ENCODE peak calls at places on chromosomes 12 and 14, in five cellular contexts. One of them, this sample, is unnamed. For H3K36me3, the result is how much of the 10 kb centered on the place peaks cover.

GRCh38 chr14:92930737-92931602 is 8.0 kb downstream of the CHGA start:
- DNase-seq in mammary epithelial cell: peak
- DNase-seq in tibial artery: no peak
- DNase-seq in GM23248: peak
- DNase-seq in transverse colon: no peak
- DNase-seq in this sample: no peak

GRCh38 chr14:26444745-26445144 is 153.1 kb downstream of the NOVA1 start:
- DNase-seq in GM23248: peak
- DNase-seq in tibial artery: no peak
- DNase-seq in transverse colon: no peak
- DNase-seq in mammary epithelial cell: no peak
- DNase-seq in this sample: peak

GRCh38 chr12:55933158-55933798 is 2.3 kb downstream of the DGKA start:
- DNase-seq in GM23248: peak
- DNase-seq in tibial artery: no peak
- DNase-seq in transverse colon: peak
- DNase-seq in mammary epithelial cell: peak
- DNase-seq in this sample: no peak

GRCh38 chr14:94380225-94381148 is 7.9 kb downstream of the SERPINA1 start:
- DNase-seq in tibial artery: no peak
- DNase-seq in transverse colon: no peak
- DNase-seq in mammary epithelial cell: no peak
- DNase-seq in GM23248: no peak
- DNase-seq in this sample: no peak

GRCh38 chr14:51828017-51828797 is 32.2 kb upstream of the GNG2 start:
- DNase-seq in mammary epithelial cell: peak
- DNase-seq in transverse colon: peak
- DNase-seq in GM23248: peak
- DNase-seq in tibial artery: no peak
- DNase-seq in this sample: peak

GRCh38 chr12:49538740-49539403 is at the start of gene KCNH3:
- DNase-seq in tibial artery: peak
- DNase-seq in transverse colon: peak
- DNase-seq in mammary epithelial cell: peak
- DNase-seq in GM23248: peak
- DNase-seq in this sample: peak

GRCh38 chr12:75978677-75979076 is 52.9 kb downstream of the PHLDA1 start:
- DNase-seq in tibial artery: no peak
- DNase-seq in mammary epithelial cell: no peak
- DNase-seq in transverse colon: no peak
- DNase-seq in GM23248: no peak
- DNase-seq in this sample: no peak

GRCh38 chr12:58529114-58529665 is 391.1 kb downstream of the LRIG3 start:
- DNase-seq in tibial artery: no peak
- DNase-seq in transverse colon: no peak
- DNase-seq in GM23248: peak
- DNase-seq in mammary epithelial cell: peak
- DNase-seq in this sample: no peak

GRCh38 chr12:91180162-91180561 is 2.5 kb downstream of the DCN start:
- DNase-seq in tibial artery: no peak
- DNase-seq in transverse colon: no peak
- DNase-seq in mammary epithelial cell: no peak
- DNase-seq in GM23248: peak
- DNase-seq in this sample: no peak

GRCh38 chr12:103986823-103987222 is 21.2 kb downstream of the TDG start:
- DNase-seq in transverse colon: no peak
- DNase-seq in mammary epithelial cell: no peak
- DNase-seq in GM23248: peak
- DNase-seq in tibial artery: no peak
- DNase-seq in this sample: no peak

GRCh38 chr12:63362801-63363200 is 211.8 kb upstream of the AVPR1A start:
- DNase-seq in GM23248: no peak
- DNase-seq in transverse colon: no peak
- DNase-seq in mammary epithelial cell: peak
- DNase-seq in tibial artery: no peak
- DNase-seq in this sample: no peak

GRCh38 chr14:50497351-50497750 is 35.0 kb downstream of the MAP4K5 start:
- DNase-seq in mammary epithelial cell: no peak
- DNase-seq in transverse colon: no peak
- DNase-seq in tibial artery: no peak
- DNase-seq in GM23248: no peak
- DNase-seq in this sample: no peak

GRCh38 chr12:72271401-72271740 is 799 bp upstream of the TRHDE start:
- DNase-seq in mammary epithelial cell: no peak
- DNase-seq in tibial artery: no peak
- DNase-seq in GM23248: peak
- DNase-seq in transverse colon: no peak
- DNase-seq in this sample: peak

GRCh38 chr12:28563286-28563685 is 373.0 kb downstream of the CCDC91 start:
- DNase-seq in transverse colon: no peak
- DNase-seq in tibial artery: no peak
- DNase-seq in GM23248: peak
- DNase-seq in mammary epithelial cell: no peak
- DNase-seq in this sample: no peak

GRCh38 chr12:44504799-44505198 is 371.3 kb downstream of the NELL2 start:
- DNase-seq in GM23248: no peak
- DNase-seq in transverse colon: no peak
- DNase-seq in mammary epithelial cell: no peak
- DNase-seq in tibial artery: no peak
- DNase-seq in this sample: no peak

DNA sequence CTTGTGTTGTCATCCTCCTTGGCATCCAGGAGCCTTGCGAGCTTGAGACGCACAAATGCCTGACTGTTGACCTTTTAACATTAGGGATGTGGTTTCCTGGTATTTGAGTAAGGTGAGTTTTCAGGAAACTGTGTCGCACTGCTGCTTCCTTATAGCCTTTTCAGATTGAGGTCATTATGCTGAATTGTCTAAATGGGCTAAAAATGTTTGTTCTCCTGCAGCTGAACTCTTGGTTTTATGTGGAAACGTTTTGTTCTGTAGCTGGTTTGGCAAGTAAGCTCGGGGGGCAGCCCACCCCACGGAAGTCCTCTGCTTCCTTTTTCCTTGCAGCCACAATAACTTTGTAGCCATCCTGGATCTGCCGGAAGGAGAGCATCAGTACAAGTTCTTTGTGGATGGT is 5.7 kb downstream of the PRKAB1 start:
- DNase-seq in GM23248: no peak
- DNase-seq in transverse colon: peak
- DNase-seq in tibial artery: no peak
- DNase-seq in mammary epithelial cell: no peak
- DNase-seq in this sample: no peak
- H3K36me3 ChIP-seq in GM23248: under half
- H3K36me3 ChIP-seq in transverse colon: under half
- H3K36me3 ChIP-seq in tibial artery: half or more
- H3K36me3 ChIP-seq in mammary epithelial cell: under half
- H3K36me3 ChIP-seq in this sample: half or more

GRCh38 chr14:22835505-22835904 is 880 bp upstream of the MMP14 start:
- DNase-seq in GM23248: no peak
- DNase-seq in transverse colon: no peak
- DNase-seq in mammary epithelial cell: no peak
- DNase-seq in tibial artery: no peak
- DNase-seq in this sample: no peak
- H3K4me3 ChIP-seq in GM23248: no peak
- H3K4me3 ChIP-seq in transverse colon: no peak
- H3K4me3 ChIP-seq in mammary epithelial cell: no peak
- H3K4me3 ChIP-seq in tibial artery: no peak
- H3K4me3 ChIP-seq in this sample: no peak

GRCh38 chr12:105271364-105271763 is 35.4 kb upstream of the APPL2 start:
- DNase-seq in mammary epithelial cell: no peak
- DNase-seq in tibial artery: no peak
- DNase-seq in transverse colon: no peak
- DNase-seq in GM23248: no peak
- DNase-seq in this sample: no peak

GRCh38 chr12:105274571-105274970 is 38.6 kb upstream of the APPL2 start:
- DNase-seq in mammary epithelial cell: no peak
- DNase-seq in GM23248: no peak
- DNase-seq in tibial artery: no peak
- DNase-seq in transverse colon: no peak
- DNase-seq in this sample: no peak

GRCh38 chr12:105272814-105273416 is 36.9 kb upstream of the APPL2 start:
- DNase-seq in tibial artery: no peak
- DNase-seq in GM23248: no peak
- DNase-seq in transverse colon: no peak
- DNase-seq in mammary epithelial cell: no peak
- DNase-seq in this sample: no peak

GRCh38 chr12:105272152-105272551 is 36.2 kb upstream of the APPL2 start:
- DNase-seq in mammary epithelial cell: no peak
- DNase-seq in transverse colon: no peak
- DNase-seq in tibial artery: no peak
- DNase-seq in GM23248: no peak
- DNase-seq in this sample: peak

DNA sequence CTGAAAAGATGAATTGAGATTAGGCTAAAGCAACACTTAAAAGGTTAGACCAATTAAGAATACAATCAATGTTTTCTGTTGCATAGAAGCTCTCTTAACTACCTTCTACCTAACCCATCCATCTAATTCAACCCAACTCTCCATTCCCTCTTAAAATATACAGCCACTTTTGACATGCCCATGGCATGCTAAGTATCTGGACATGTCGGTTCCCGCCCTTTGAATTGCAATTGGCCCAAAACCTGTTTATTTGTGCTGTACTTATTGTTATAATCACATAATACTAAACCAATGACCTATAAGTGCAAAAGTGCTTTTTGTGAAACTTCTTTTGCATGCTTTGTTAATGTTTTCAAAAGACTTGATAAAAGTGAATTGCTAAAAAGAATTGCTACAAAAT is 37.6 kb upstream of the APPL2 start:
- DNase-seq in mammary epithelial cell: no peak
- DNase-seq in GM23248: no peak
- DNase-seq in transverse colon: no peak
- DNase-seq in tibial artery: no peak
- DNase-seq in this sample: no peak
- H3K36me3 ChIP-seq in mammary epithelial cell: under half
- H3K36me3 ChIP-seq in GM23248: under half
- H3K36me3 ChIP-seq in transverse colon: under half
- H3K36me3 ChIP-seq in tibial artery: under half
- H3K36me3 ChIP-seq in this sample: under half

GRCh38 chr14:102779574-102780315 is 2.5 kb downstream of the TRAF3 start:
- DNase-seq in transverse colon: no peak
- DNase-seq in mammary epithelial cell: no peak
- DNase-seq in GM23248: no peak
- DNase-seq in tibial artery: no peak
- DNase-seq in this sample: no peak
- H3K4me3 ChIP-seq in transverse colon: no peak
- H3K4me3 ChIP-seq in mammary epithelial cell: no peak
- H3K4me3 ChIP-seq in GM23248: peak
- H3K4me3 ChIP-seq in tibial artery: no peak
- H3K4me3 ChIP-seq in this sample: no peak

GRCh38 chr12:13152756-13153155 is 43.8 kb upstream of the EMP1 start:
- DNase-seq in tibial artery: no peak
- DNase-seq in GM23248: no peak
- DNase-seq in transverse colon: no peak
- DNase-seq in mammary epithelial cell: no peak
- DNase-seq in this sample: no peak

GRCh38 chr12:13152281-13152680 is 44.2 kb upstream of the EMP1 start:
- DNase-seq in GM23248: peak
- DNase-seq in tibial artery: peak
- DNase-seq in mammary epithelial cell: no peak
- DNase-seq in transverse colon: no peak
- DNase-seq in this sample: no peak

GRCh38 chr12:13153180-13153579 is 43.3 kb upstream of the EMP1 start:
- DNase-seq in transverse colon: no peak
- DNase-seq in tibial artery: no peak
- DNase-seq in GM23248: no peak
- DNase-seq in mammary epithelial cell: no peak
- DNase-seq in this sample: no peak

GRCh38 chr12:13154851-13155250 is 41.7 kb upstream of the EMP1 start:
- DNase-seq in transverse colon: no peak
- DNase-seq in GM23248: peak
- DNase-seq in mammary epithelial cell: no peak
- DNase-seq in tibial artery: no peak
- DNase-seq in this sample: no peak

DNA sequence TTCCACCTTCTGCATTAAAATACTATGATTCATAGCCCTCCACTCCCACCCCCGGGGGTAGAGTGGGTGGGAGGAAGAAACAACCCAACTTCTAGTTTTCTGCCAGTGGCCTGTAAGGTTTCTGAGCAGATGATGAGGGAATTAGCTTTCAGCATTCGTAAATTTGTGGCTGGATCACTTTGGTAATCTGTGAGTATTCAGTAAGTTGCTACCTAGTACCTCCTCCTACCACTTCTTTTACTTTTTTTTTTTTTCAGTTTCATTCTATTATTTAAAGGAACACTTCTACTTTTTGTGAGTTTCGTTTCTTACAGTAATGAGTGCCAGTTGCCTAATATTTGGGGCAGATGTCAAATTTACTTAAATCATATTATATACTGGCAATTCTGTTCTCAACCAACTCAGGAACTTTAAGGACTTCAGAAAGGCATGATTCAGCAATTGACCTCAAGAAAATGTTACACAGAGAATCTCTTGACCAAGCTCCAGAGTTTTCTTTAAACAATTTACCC is 42.4 kb upstream of the EMP1 start:
- DNase-seq in transverse colon: no peak
- DNase-seq in tibial artery: no peak
- DNase-seq in mammary epithelial cell: peak
- DNase-seq in GM23248: peak
- DNase-seq in this sample: no peak
- H3K36me3 ChIP-seq in transverse colon: under half
- H3K36me3 ChIP-seq in tibial artery: under half
- H3K36me3 ChIP-seq in mammary epithelial cell: under half
- H3K36me3 ChIP-seq in GM23248: under half
- H3K36me3 ChIP-seq in this sample: under half

GRCh38 chr12:65280306-65280705 is 1.8 kb downstream of the MSRB3 start:
- DNase-seq in transverse colon: no peak
- DNase-seq in tibial artery: no peak
- DNase-seq in mammary epithelial cell: no peak
- DNase-seq in GM23248: peak
- DNase-seq in this sample: no peak
- H3K4me3 ChIP-seq in transverse colon: no peak
- H3K4me3 ChIP-seq in tibial artery: peak
- H3K4me3 ChIP-seq in mammary epithelial cell: no peak
- H3K4me3 ChIP-seq in GM23248: peak
- H3K4me3 ChIP-seq in this sample: peak

GRCh38 chr12:30678221-30678620 is 17.4 kb downstream of the IPO8 start:
- DNase-seq in tibial artery: no peak
- DNase-seq in transverse colon: no peak
- DNase-seq in GM23248: no peak
- DNase-seq in mammary epithelial cell: no peak
- DNase-seq in this sample: no peak

GRCh38 chr12:30679250-30679649 is 16.4 kb downstream of the IPO8 start:
- DNase-seq in transverse colon: no peak
- DNase-seq in GM23248: no peak
- DNase-seq in mammary epithelial cell: no peak
- DNase-seq in tibial artery: no peak
- DNase-seq in this sample: no peak
- H3K36me3 ChIP-seq in transverse colon: under half
- H3K36me3 ChIP-seq in GM23248: under half
- H3K36me3 ChIP-seq in mammary epithelial cell: under half
- H3K36me3 ChIP-seq in tibial artery: half or more
- H3K36me3 ChIP-seq in this sample: half or more

This sample was measured in SJCRH30.